ENCODE peak calls at places on chromosome 11, in seven cellular contexts. One of them, this sample, is unnamed.

GRCh38 chr11:119108151-119108856 is 1.2 kb downstream of the C2CD2L start:
- DNase-seq in MM.1S: peak
- DNase-seq in body of pancreas: peak
- DNase-seq in upper lobe of left lung: no peak
- DNase-seq in esophagus squamous epithelium: no peak
- DNase-seq in AG04450: no peak
- DNase-seq in colonic mucosa: peak
- DNase-seq in this sample: peak

GRCh38 chr11:60625262-60625661 is 74.2 kb upstream of the MS4A8 start:
- DNase-seq in MM.1S: peak
- DNase-seq in body of pancreas: peak
- DNase-seq in upper lobe of left lung: no peak
- DNase-seq in esophagus squamous epithelium: no peak
- DNase-seq in AG04450: no peak
- DNase-seq in colonic mucosa: peak
- DNase-seq in this sample: no peak

GRCh38 chr11:75778962-75779361 is 10.4 kb downstream of the DGAT2 start:
- DNase-seq in MM.1S: no peak
- DNase-seq in body of pancreas: no peak
- DNase-seq in upper lobe of left lung: no peak
- DNase-seq in esophagus squamous epithelium: no peak
- DNase-seq in AG04450: no peak
- DNase-seq in colonic mucosa: no peak
- DNase-seq in this sample: no peak

GRCh38 chr11:2382129-2382517 is 5.0 kb downstream of the CD81 start:
- DNase-seq in MM.1S: no peak
- DNase-seq in body of pancreas: no peak
- DNase-seq in upper lobe of left lung: no peak
- DNase-seq in esophagus squamous epithelium: no peak
- DNase-seq in AG04450: no peak
- DNase-seq in colonic mucosa: no peak
- DNase-seq in this sample: no peak

GRCh38 chr11:70783356-70783755 is 385.0 kb downstream of the CTTN start:
- DNase-seq in MM.1S: no peak
- DNase-seq in body of pancreas: no peak
- DNase-seq in upper lobe of left lung: no peak
- DNase-seq in esophagus squamous epithelium: no peak
- DNase-seq in AG04450: no peak
- DNase-seq in colonic mucosa: no peak
- DNase-seq in this sample: no peak

GRCh38 chr11:85732968-85733367 is 47.0 kb upstream of the CCDC89 start:
- DNase-seq in MM.1S: no peak
- DNase-seq in body of pancreas: no peak
- DNase-seq in upper lobe of left lung: no peak
- DNase-seq in esophagus squamous epithelium: no peak
- DNase-seq in AG04450: no peak
- DNase-seq in colonic mucosa: no peak
- DNase-seq in this sample: no peak

GRCh38 chr11:65204646-65205601 is 23.2 kb downstream of the CAPN1 start:
- DNase-seq in MM.1S: no peak
- DNase-seq in body of pancreas: no peak
- DNase-seq in upper lobe of left lung: peak
- DNase-seq in esophagus squamous epithelium: no peak
- DNase-seq in AG04450: no peak
- DNase-seq in colonic mucosa: no peak
- DNase-seq in this sample: peak

GRCh38 chr11:67255353-67255752 is 10.9 kb upstream of the GRK2 start:
- DNase-seq in MM.1S: peak
- DNase-seq in body of pancreas: no peak
- DNase-seq in upper lobe of left lung: no peak
- DNase-seq in esophagus squamous epithelium: no peak
- DNase-seq in AG04450: no peak
- DNase-seq in colonic mucosa: no peak
- DNase-seq in this sample: no peak

GRCh38 chr11:1531961-1532586 is 40.0 kb downstream of the DUSP8 start:
- DNase-seq in MM.1S: no peak
- DNase-seq in body of pancreas: no peak
- DNase-seq in upper lobe of left lung: peak
- DNase-seq in esophagus squamous epithelium: no peak
- DNase-seq in AG04450: no peak
- DNase-seq in colonic mucosa: no peak
- DNase-seq in this sample: no peak

GRCh38 chr11:2380807-2381350 is 3.8 kb downstream of the CD81 start:
- DNase-seq in MM.1S: no peak
- DNase-seq in body of pancreas: peak
- DNase-seq in upper lobe of left lung: peak
- DNase-seq in esophagus squamous epithelium: no peak
- DNase-seq in AG04450: no peak
- DNase-seq in colonic mucosa: peak
- DNase-seq in this sample: peak

GRCh38 chr11:14582835-14583234 is 60.8 kb upstream of the PDE3B start:
- DNase-seq in MM.1S: no peak
- DNase-seq in body of pancreas: no peak
- DNase-seq in upper lobe of left lung: no peak
- DNase-seq in esophagus squamous epithelium: no peak
- DNase-seq in AG04450: no peak
- DNase-seq in colonic mucosa: no peak
- DNase-seq in this sample: no peak

GRCh38 chr11:64007629-64008282 is 21.5 kb downstream of the OTUB1 start:
- DNase-seq in MM.1S: no peak
- DNase-seq in body of pancreas: peak
- DNase-seq in upper lobe of left lung: peak
- DNase-seq in esophagus squamous epithelium: no peak
- DNase-seq in AG04450: no peak
- DNase-seq in colonic mucosa: peak
- DNase-seq in this sample: no peak
- TF ChIP-seq CTCF in MM.1S: no peak
- TF ChIP-seq CTCF in body of pancreas: peak
- TF ChIP-seq CTCF in upper lobe of left lung: peak
- TF ChIP-seq CTCF in esophagus squamous epithelium: no peak
- TF ChIP-seq CTCF in AG04450: no peak
- TF ChIP-seq CTCF in colonic mucosa: peak
- TF ChIP-seq CTCF in this sample: no peak

DNA sequence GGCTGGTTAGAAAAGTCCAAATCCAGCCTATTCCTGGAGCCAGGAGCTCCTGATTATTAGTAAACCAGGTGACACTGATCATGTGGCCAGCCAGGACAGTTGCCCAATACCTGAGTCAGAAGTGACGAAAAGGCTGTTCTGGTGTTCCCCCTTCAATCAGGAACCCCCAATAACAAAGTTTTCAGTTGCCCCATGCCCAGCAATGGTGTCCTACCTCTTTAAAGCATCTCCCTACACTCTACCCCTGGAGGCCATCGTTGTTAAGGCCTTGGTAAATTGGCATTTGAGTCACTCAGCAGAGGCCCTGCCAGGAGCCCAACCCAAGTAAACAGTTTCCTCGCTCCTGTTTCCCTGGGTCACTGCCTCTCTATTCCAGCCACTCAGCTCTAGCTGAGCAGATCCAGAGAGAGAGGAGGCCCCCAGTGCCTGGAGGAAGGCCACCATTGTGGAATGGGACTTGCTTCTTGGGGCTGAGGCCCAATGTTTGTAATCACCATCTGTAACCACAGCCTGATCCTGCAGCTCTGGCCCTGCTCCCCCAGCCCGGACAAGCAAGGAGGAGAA is 25.0 kb downstream of the ARHGAP1 start:
- DNase-seq in MM.1S: no peak
- DNase-seq in body of pancreas: peak
- DNase-seq in upper lobe of left lung: no peak
- DNase-seq in esophagus squamous epithelium: no peak
- DNase-seq in AG04450: no peak
- DNase-seq in colonic mucosa: peak
- DNase-seq in this sample: no peak
- TF ChIP-seq CTCF in MM.1S: no peak
- TF ChIP-seq CTCF in body of pancreas: peak
- TF ChIP-seq CTCF in upper lobe of left lung: no peak
- TF ChIP-seq CTCF in esophagus squamous epithelium: no peak
- TF ChIP-seq CTCF in AG04450: peak
- TF ChIP-seq CTCF in colonic mucosa: no peak
- TF ChIP-seq CTCF in this sample: no peak

DNA sequence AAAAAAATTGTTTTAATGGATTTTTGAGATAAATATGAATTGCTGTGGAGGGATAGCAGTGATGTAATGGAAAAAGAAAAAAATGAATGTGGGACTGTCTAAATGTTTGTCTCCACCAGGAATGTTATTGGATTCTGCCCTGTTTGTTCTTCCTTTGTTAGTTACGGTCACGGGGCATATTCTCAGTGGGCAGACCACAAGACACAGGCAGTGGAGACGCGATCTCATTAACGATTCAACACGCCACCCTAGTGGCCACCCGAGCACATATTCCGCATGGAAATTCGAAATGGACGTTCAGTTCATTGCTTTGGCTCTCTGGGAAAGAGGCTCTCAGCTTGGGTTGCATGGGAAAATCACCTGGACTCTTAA is 151.8 kb upstream of the TTC12 start:
- DNase-seq in MM.1S: no peak
- DNase-seq in body of pancreas: no peak
- DNase-seq in upper lobe of left lung: no peak
- DNase-seq in esophagus squamous epithelium: no peak
- DNase-seq in AG04450: no peak
- DNase-seq in colonic mucosa: no peak
- DNase-seq in this sample: no peak
- TF ChIP-seq CTCF in MM.1S: no peak
- TF ChIP-seq CTCF in body of pancreas: no peak
- TF ChIP-seq CTCF in upper lobe of left lung: no peak
- TF ChIP-seq CTCF in esophagus squamous epithelium: no peak
- TF ChIP-seq CTCF in AG04450: no peak
- TF ChIP-seq CTCF in colonic mucosa: no peak
- TF ChIP-seq CTCF in this sample: no peak

GRCh38 chr11:5992604-5993251 is 5.9 kb upstream of the OR52L1 start:
- DNase-seq in MM.1S: peak
- DNase-seq in body of pancreas: no peak
- DNase-seq in upper lobe of left lung: no peak
- DNase-seq in esophagus squamous epithelium: no peak
- DNase-seq in AG04450: no peak
- DNase-seq in colonic mucosa: no peak
- DNase-seq in this sample: peak
- TF ChIP-seq CTCF in MM.1S: peak
- TF ChIP-seq CTCF in body of pancreas: peak
- TF ChIP-seq CTCF in upper lobe of left lung: peak
- TF ChIP-seq CTCF in esophagus squamous epithelium: peak
- TF ChIP-seq CTCF in AG04450: peak
- TF ChIP-seq CTCF in colonic mucosa: peak
- TF ChIP-seq CTCF in this sample: peak